ENCODE peak calls at places on chromosomes 4 and X, in four cellular contexts. V is GM06990, Y is hepatocyte, B is BJ. J is an unnamed sample.

GRCh38 chr4:3307891-3308575 is 15.2 kb downstream of the RGS12 start:
- DNase-seq in V (no peak), Y (no peak), B (no peak), J (no peak)

GRCh38 chr4:159504634-159505033 is 401.8 kb downstream of the RAPGEF2 start:
- DNase-seq in V (no peak), Y (no peak), B (no peak), J (no peak)

GRCh38 chrX:152632445-152633097 is 5.1 kb upstream of the GABRQ start:
- DNase-seq in V (no peak), Y (peak), B (no peak), J (peak)

GRCh38 chr4:125187221-125187620 is 127.5 kb upstream of the FAT4 start:
- DNase-seq in V (no peak), Y (no peak), B (peak), J (peak)

GRCh38 chr4:175277816-175278215 is 359.7 kb downstream of the ADAM29 start:
- DNase-seq in V (no peak), Y (no peak), B (no peak), J (no peak)

GRCh38 chrX:136304493-136304892 is 3.7 kb downstream of the ADGRG4 start:
- DNase-seq in V (no peak), Y (no peak), B (no peak), J (no peak)

GRCh38 chr4:154399259-154399974 is 92.2 kb downstream of the DCHS2 start:
- DNase-seq in V (no peak), Y (peak), B (no peak), J (peak)

GRCh38 chrX:112642349-112642748 is 37.4 kb downstream of the LHFPL1 start:
- DNase-seq in V (peak), Y (peak), B (no peak), J (peak)

GRCh38 chr4:99947608-99948007 is 1.2 kb upstream of the DNAJB14 start:
- DNase-seq in V (no peak), Y (no peak), B (no peak), J (no peak)

GRCh38 chr4:113474017-113474416 is 287.5 kb downstream of the CAMK2D start:
- DNase-seq in V (no peak), Y (no peak), B (peak), J (peak)

GRCh38 chrX:15881498-15881897 is 26.9 kb upstream of the AP1S2 start:
- DNase-seq in V (no peak), Y (peak), B (no peak), J (no peak)

GRCh38 chr4:83251074-83251835 is 33.3 kb downstream of the COQ2 start:
- DNase-seq in V (no peak), Y (no peak), B (no peak), J (peak)

GRCh38 chrX:12979630-12980015 is 4.7 kb downstream of the TMSB4X start:
- DNase-seq in V (no peak), Y (no peak), B (no peak), J (no peak)

GRCh38 chr4:173585876-173586572 is 56.0 kb upstream of the HAND2 start:
- DNase-seq in V (no peak), Y (no peak), B (no peak), J (no peak)

GRCh38 chr4:73762409-73762808 is 22.0 kb downstream of the CXCL8 start:
- DNase-seq in V (no peak), Y (no peak), B (no peak), J (no peak)

GRCh38 chr4:61086979-61087378 is 113.1 kb upstream of the ADGRL3 start:
- DNase-seq in V (no peak), Y (no peak), B (no peak), J (no peak)

GRCh38 chr4:158914178-158914577 is 145.4 kb downstream of the FNIP2 start:
- DNase-seq in V (no peak), Y (no peak), B (peak), J (peak)

GRCh38 chr4:140943486-140943885 is 187.3 kb upstream of the TBC1D9 start:
- DNase-seq in V (no peak), Y (no peak), B (peak), J (peak)

GRCh38 chr4:62797221-62797620 is 1597.1 kb downstream of the ADGRL3 start:
- DNase-seq in V (no peak), Y (no peak), B (no peak), J (no peak)

GRCh38 chrX:95764972-95765451 is 919.6 kb upstream of the DIAPH2 start:
- DNase-seq in V (no peak), Y (peak), B (no peak), J (peak)

GRCh38 chr4:15936495-15936894 is 2.0 kb downstream of the FGFBP1 start:
- DNase-seq in V (no peak), Y (no peak), B (no peak), J (no peak)

GRCh38 chr4:123121241-123121907 is 199.0 kb upstream of the NUDT6 start:
- DNase-seq in V (no peak), Y (no peak), B (no peak), J (no peak)

GRCh38 chr4:176478076-176478475 is 158.3 kb downstream of the SPCS3 start:
- DNase-seq in V (no peak), Y (no peak), B (no peak), J (peak)

GRCh38 chrX:151753313-151754041 is 18.9 kb downstream of the CNGA2 start:
- DNase-seq in V (peak), Y (peak), B (no peak), J (peak)

GRCh38 chrX:18354369-18355329 is at the start of gene SCML2:
- DNase-seq in V (peak), Y (peak), B (no peak), J (peak)

GRCh38 chr4:107736924-107737448 is 17.0 kb upstream of the PAPSS1 start:
- DNase-seq in V (no peak), Y (peak), B (no peak), J (peak)

GRCh38 chr4:1080432-1080831 is 32.9 kb downstream of the RNF212 start:
- DNase-seq in V (no peak), Y (no peak), B (no peak), J (no peak)

GRCh38 chrX:41043950-41044349 is 41.3 kb upstream of the USP9X start:
- DNase-seq in V (no peak), Y (no peak), B (no peak), J (peak)

GRCh38 chr4:126992910-126993309 is 639.8 kb upstream of the INTU start:
- DNase-seq in V (no peak), Y (no peak), B (no peak), J (no peak)

DNA sequence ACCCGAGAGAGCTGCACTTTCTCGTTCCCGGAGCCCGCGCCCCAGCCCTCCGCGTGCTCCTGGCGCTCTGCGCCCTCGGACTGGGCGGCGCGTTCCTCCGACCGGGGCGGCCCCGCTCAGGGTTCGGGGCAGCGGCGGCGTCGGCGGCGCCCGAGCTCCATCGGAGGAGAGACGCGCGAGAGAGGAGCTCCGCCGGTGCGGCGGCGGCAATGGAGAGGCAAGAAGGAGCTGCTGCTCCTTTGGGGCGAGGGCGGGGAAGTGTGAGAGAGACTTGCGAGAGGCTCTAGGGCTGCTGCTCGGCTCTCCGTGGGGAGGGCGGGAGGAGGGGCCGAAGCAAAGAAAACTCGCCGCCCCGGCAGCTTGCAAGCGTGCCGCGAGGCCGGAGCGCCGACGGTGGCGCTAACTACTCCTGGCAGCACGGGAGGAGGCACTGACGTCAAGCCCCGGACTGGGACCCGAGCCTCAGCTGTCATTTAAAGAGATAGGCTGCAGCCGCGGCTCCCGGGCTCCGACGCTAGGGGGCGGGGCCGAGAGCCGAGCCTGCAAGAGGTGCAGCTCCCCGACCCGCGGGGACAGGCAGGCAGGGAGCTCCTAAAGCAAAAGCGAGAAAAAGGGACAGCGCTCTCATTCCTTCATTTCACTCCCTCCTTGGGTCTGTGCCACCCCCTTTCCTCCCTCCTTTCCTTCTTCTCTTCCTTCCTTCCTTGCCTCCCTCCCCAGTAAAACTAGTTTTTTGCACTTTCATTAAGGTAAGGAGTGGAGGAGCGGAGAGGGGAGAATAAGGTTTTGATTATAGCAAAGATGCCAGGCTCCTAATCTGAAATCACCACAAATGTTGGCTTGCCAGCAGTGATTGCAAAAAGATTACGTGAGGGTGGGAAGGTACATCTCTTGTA is at the start of gene KCTD8:
- DNase-seq in V (peak), Y (peak), B (peak), J (peak)
- H3K4me3 ChIP-seq in V (peak), Y (peak), B (peak), J (peak)

DNA sequence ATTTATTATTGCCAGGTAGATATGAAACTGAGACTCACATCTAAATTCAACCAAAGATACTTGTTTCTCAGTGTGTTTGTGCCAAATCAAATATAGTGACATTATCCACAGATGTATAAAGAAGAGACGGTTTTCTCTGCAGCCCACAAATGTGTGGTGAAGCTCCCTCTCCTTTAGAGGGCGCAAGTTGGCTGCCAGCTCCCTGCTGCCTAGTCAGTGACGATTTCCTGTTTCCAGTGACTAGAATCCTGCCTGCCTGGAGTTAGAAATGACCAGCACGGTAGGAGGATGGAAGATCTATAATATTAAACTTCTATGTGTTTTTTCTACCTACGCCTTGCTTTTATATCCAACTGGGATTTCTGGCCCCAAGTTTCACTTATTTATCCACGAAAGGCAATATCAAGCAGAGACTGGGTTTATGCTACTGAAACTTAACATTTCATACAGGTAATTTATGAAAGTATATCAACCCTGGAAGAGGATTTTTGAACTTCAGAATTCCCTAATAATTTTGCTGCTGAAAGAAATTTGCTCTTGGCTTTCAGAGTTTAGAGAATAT is 1793.7 kb upstream of the TENM3 start:
- DNase-seq in V (no peak), Y (peak), B (no peak), J (no peak)
- TF ChIP-seq CTCF in V (peak), Y (peak), B (no peak), J (no peak)

GRCh38 chrX:148536961-148537360 is 36.5 kb downstream of the AFF2 start:
- DNase-seq in V (no peak), Y (no peak), B (no peak), J (peak)
- H3K4me3 ChIP-seq in V (no peak), Y (no peak), B (no peak), J (no peak)

DNA sequence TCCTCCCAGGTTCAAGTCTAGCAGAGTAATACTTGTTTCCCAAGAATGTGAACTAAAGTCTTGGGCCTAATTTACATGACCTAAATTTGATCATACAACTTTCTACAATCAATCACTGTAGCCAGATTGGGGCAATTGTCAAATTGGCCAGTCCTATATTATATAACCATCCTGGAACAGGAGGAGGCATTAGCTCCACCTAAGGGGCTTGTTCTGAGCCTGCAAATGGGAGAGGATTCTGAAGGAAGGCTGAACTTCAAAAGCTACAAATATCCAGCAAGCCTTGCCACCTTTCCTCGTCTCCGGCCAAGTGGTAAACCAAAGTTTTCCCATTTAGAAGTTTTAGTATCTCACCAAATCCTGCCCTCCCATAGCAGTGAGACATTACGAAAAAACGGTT is 1289.6 kb upstream of the TENM3 start:
- DNase-seq in V (no peak), Y (no peak), B (no peak), J (no peak)
- TF ChIP-seq CTCF in V (no peak), Y (peak), B (peak), J (peak)

DNA sequence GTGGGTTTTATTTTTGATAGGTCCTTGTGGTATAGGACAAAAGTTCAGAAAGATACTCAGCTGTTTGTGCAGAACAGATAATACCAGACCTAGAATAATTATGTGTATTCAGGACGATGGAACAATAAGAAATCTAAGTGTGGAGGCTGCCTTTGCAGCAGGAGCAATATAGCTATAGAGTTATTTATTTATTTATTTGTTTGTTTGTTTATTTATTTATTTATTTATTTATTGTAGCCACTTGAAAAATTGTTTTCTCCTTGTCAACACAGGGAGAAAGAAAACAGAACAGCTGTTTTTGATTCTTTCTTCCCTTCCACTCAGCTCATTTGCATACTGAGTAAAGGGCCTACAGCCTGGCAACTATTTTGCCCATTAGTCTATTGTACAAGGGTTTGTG is 55.9 kb upstream of the ESX1 start:
- DNase-seq in V (no peak), Y (no peak), B (no peak), J (no peak)
- H3K4me3 ChIP-seq in V (no peak), Y (no peak), B (no peak), J (no peak)

GRCh38 chr4:119300388-119301131 is 21.4 kb downstream of the FABP2 start:
- DNase-seq in V (peak), Y (peak), B (peak), J (peak)
- TF ChIP-seq CTCF in V (peak), Y (peak), B (peak), J (peak)

GRCh38 chr4:8015512-8015911 is 75.9 kb upstream of the AFAP1 start:
- DNase-seq in V (no peak), Y (no peak), B (no peak), J (peak)
- H3K4me3 ChIP-seq in V (no peak), Y (no peak), B (peak), J (peak)

DNA sequence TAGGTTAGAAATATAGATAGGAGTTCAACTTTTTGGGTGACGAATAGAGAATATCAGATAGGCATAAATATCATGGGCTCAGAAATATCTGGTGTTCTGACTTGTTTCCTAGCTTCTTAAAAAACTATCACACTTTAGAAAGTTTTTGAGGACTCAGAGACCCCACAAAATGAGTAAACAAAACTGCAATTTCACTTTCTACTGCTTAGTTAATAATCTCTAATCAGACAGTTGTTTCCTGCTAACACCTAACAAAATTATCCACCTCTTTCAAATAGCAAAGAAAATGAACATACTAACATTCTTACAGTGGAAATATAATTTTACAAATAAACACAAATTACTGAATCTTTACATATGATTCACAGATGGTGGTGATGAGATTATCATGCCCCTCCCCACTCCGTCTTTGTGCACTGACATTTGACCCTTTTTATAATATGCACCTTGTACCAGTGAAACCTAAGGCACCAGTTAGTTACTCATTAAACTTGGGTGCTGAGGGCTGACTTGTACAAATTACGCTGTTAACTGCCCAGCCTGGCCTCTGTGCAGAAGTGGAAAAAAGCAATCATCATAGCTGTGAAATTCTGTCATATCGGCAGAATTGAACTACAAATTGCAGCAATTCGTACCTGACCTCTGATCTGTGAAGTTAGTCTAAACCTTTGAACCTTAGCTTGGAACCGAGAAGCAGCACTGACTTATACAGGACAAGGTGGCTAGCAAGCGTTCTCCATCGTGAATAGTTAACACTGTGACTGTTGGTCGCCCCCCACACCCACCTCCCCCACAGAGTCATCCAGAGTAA is 138.7 kb downstream of the CHRNA9 start:
- DNase-seq in V (no peak), Y (peak), B (no peak), J (no peak)
- TF ChIP-seq CTCF in V (no peak), Y (no peak), B (no peak), J (no peak)

J was measured in AG10803.